ENCODE peak calls at places on chromosomes 13 and 19, in six cellular contexts. G is lung; L is T1000; X is breast epithelium; T is HEK293T; K is CD8-positive, alpha-beta memory T cell. J is an unnamed sample.

GRCh38 chr19:15551183-15552004 is 43.1 kb downstream of the CYP4F22 start:
- DNase-seq in G (no peak), L (no peak), X (no peak), T (peak; percentile 78), K (peak; percentile 72), J (peak; percentile 20)

GRCh38 chr13:113667771-113668490 is 912 bp downstream of the GRK1 start:
- DNase-seq in G (no peak), L (no peak), X (peak; percentile 43), T (no peak), K (no peak), J (no peak)

GRCh38 chr13:40181203-40181845 is 485.1 kb downstream of the FOXO1 start:
- DNase-seq in G (no peak), L (no peak), X (no peak), T (peak; percentile 18), K (no peak), J (no peak)

GRCh38 chr13:78430166-78430791 is 173.1 kb downstream of the POU4F1 start:
- DNase-seq in G (no peak), L (no peak), X (no peak), T (peak; percentile 58), K (no peak), J (no peak)

GRCh38 chr13:25778808-25779207 is 273.0 kb downstream of the SHISA2 start:
- DNase-seq in G (no peak), L (no peak), X (no peak), T (no peak), K (no peak), J (no peak)

GRCh38 chr13:98889419-98890079 is 88.3 kb downstream of the DOCK9 start:
- DNase-seq in G (no peak), L (no peak), X (no peak), T (no peak), K (no peak), J (no peak)

GRCh38 chr13:51453959-51454703 is 1.3 kb upstream of the INTS6 start:
- DNase-seq in G (no peak), L (no peak), X (no peak), T (peak; percentile 7), K (no peak), J (peak; percentile 43)

GRCh38 chr19:28358604-28359003 is 854.3 kb downstream of the UQCRFS1 start:
- DNase-seq in G (no peak), L (no peak), X (no peak), T (no peak), K (no peak), J (no peak)

GRCh38 chr19:16153582-16154336 is 10.3 kb downstream of the HSH2D start:
- DNase-seq in G (no peak), L (no peak), X (no peak), T (no peak), K (no peak), J (peak; percentile 8)

GRCh38 chr19:39935262-39935661 is 828 bp upstream of the FCGBP start:
- DNase-seq in G (no peak), L (no peak), X (no peak), T (no peak), K (no peak), J (no peak)

GRCh38 chr13:33633701-33634525 is 184.0 kb upstream of the RFC3 start:
- DNase-seq in G (no peak), L (no peak), X (no peak), T (no peak), K (no peak), J (no peak)

J was measured in SK-N-DZ.